ENCODE peak calls at places on chromosomes 6 and 20, in six cellular contexts. X is HepG2, P is K562, K is GM12878, H is SK-N-SH, G is H1. U is an unnamed sample. For H3K79me2, the result is how much of the 10 kb centered on the place peaks cover.

GRCh38 chr6:116370717-116371383 is at the start of gene DSE:
- DNase-seq in G (peak), P (peak), X (no peak), K (no peak), H (peak), U (no peak)

GRCh38 chr6:165218816-165219215 is 90.6 kb downstream of the C6orf118 start:
- DNase-seq in P (no peak), G (no peak), K (no peak), H (no peak), X (no peak), U (no peak)

GRCh38 chr6:7786206-7786605 is 60.3 kb downstream of the BMP6 start:
- DNase-seq in X (no peak), G (no peak), H (no peak), K (no peak), P (no peak), U (no peak)

GRCh38 chr6:24864345-24864744 is 65.6 kb upstream of the ARMH2 start:
- DNase-seq in X (no peak), H (no peak), P (no peak), K (no peak), G (no peak), U (no peak)

GRCh38 chr20:20796766-20797415 is 84.4 kb upstream of the RALGAPA2 start:
- DNase-seq in P (no peak), H (no peak), K (no peak), G (no peak), X (no peak), U (no peak)

GRCh38 chr20:17808357-17808756 is 108.6 kb downstream of the BANF2 start:
- DNase-seq in X (peak), H (peak), K (no peak), G (no peak), P (no peak), U (no peak)

GRCh38 chr20:4076671-4077070 is 61.3 kb upstream of the RNF24 start:
- DNase-seq in K (no peak), P (no peak), H (no peak), X (no peak), G (no peak), U (peak)

GRCh38 chr6:106789436-106790145 is 160.2 kb downstream of the QRSL1 start:
- DNase-seq in G (no peak), K (no peak), X (no peak), H (no peak), P (no peak), U (no peak)

GRCh38 chr6:102766946-102767345 is 1373.4 kb downstream of the GRIK2 start:
- DNase-seq in H (no peak), X (no peak), G (no peak), K (no peak), P (no peak), U (no peak)

GRCh38 chr20:10954137-10954840 is 280.5 kb upstream of the JAG1 start:
- DNase-seq in X (peak), P (no peak), G (no peak), H (no peak), K (no peak), U (no peak)

GRCh38 chr20:54133434-54134427 is 40.1 kb downstream of the CYP24A1 start:
- DNase-seq in K (no peak), H (no peak), G (no peak), X (peak), P (no peak), U (peak)

GRCh38 chr6:8085053-8085511 is 17.3 kb downstream of the EEF1E1 start:
- DNase-seq in G (no peak), X (peak), H (no peak), K (no peak), P (no peak), U (peak)

GRCh38 chr20:6533828-6534388 is 233.6 kb upstream of the BMP2 start:
- DNase-seq in P (no peak), K (no peak), H (no peak), G (no peak), X (no peak), U (no peak)

GRCh38 chr6:136761227-136761922 is 30.9 kb downstream of the MAP3K5 start:
- DNase-seq in P (no peak), H (peak), G (no peak), K (no peak), X (no peak), U (no peak)

GRCh38 chr20:5657190-5657872 is 92.9 kb upstream of the SHLD1 start:
- DNase-seq in G (no peak), H (peak), X (peak), P (no peak), K (no peak), U (no peak)

GRCh38 chr6:37696841-37697735 is 595 bp downstream of the MDGA1 start:
- DNase-seq in H (peak), K (no peak), P (peak), G (peak), X (no peak), U (no peak)

GRCh38 chr6:64217721-64218603 is 582.4 kb downstream of the PHF3 start:
- DNase-seq in G (no peak), H (no peak), K (peak), X (no peak), P (no peak), U (no peak)

GRCh38 chr20:1897965-1898464 is 2.8 kb downstream of the SIRPA start:
- DNase-seq in X (no peak), P (no peak), H (no peak), K (peak), G (no peak), U (no peak)

GRCh38 chr6:15853259-15853658 is 190.4 kb upstream of the DTNBP1 start:
- DNase-seq in G (no peak), K (no peak), X (no peak), H (no peak), P (no peak), U (no peak)

GRCh38 chr6:108689279-108690161 is 128.8 kb downstream of the FOXO3 start:
- DNase-seq in H (no peak), K (no peak), G (no peak), X (no peak), P (peak), U (peak)

GRCh38 chr6:130147151-130147550 is 75.6 kb downstream of the SAMD3 start:
- DNase-seq in K (no peak), H (no peak), X (no peak), P (no peak), G (no peak), U (no peak)

GRCh38 chr6:30787954-30788353 is 43.6 kb upstream of the IER3 start:
- DNase-seq in X (peak), P (no peak), H (no peak), K (no peak), G (no peak), U (no peak)

GRCh38 chr6:154458565-154459475 is 51.7 kb downstream of the CNKSR3 start:
- DNase-seq in P (no peak), H (peak), G (no peak), K (no peak), X (no peak), U (no peak)

GRCh38 chr6:160391419-160392116 is 43.4 kb downstream of the SLC22A3 start:
- DNase-seq in G (no peak), H (no peak), X (peak), P (no peak), K (no peak), U (peak)

GRCh38 chr6:109010703-109011102 is 83.9 kb downstream of the SESN1 start:
- DNase-seq in X (peak), P (no peak), H (no peak), K (no peak), G (no peak), U (no peak)

GRCh38 chr6:158072083-158072721 is 90.5 kb downstream of the SYNJ2 start:
- DNase-seq in K (peak), X (peak), H (peak), P (peak), G (peak), U (no peak)

GRCh38 chr6:44217332-44218143 is 812 bp downstream of the MYMX start:
- DNase-seq in P (no peak), G (peak), K (no peak), H (no peak), X (no peak), U (no peak)

GRCh38 chr6:17470953-17471335 is 77.5 kb downstream of the CAP2 start:
- DNase-seq in X (no peak), G (no peak), K (no peak), P (no peak), H (no peak), U (no peak)

GRCh38 chr6:71745525-71745924 is 140.8 kb upstream of the RIMS1 start:
- DNase-seq in H (no peak), K (no peak), G (no peak), P (no peak), X (no peak), U (no peak)

GRCh38 chr6:98835149-98836024 is 1.0 kb downstream of the POU3F2 start:
- DNase-seq in P (no peak), H (peak), X (no peak), G (peak), K (no peak), U (no peak)
- H3K4me2 ChIP-seq in P (peak), H (peak), X (peak), G (peak), K (peak), U (no peak)

DNA sequence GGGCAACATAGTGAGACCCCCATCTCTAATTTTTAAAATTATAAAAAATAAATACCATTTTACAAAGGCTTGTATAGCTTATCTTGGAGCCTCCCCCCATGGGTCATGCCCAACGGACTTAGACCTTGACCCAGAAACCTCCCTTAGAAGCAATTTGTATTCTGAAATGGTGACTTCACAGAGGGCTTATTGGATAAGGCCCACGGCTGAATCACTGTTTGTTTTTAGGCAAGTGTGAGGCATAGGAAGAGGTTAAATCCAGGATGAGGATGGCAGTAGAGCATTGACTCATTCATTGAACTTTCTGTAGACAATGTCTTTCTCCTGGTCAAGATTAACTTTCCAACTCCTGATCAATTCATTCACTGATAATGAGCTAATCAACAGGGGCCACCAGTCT is 6.2 kb upstream of the SNAI1 start:
- DNase-seq in P (no peak), H (no peak), X (peak), K (no peak), G (no peak), U (no peak)
- H3K79me2 ChIP-seq in P (under half), H (under half), X (under half), K (under half), G (under half), U (under half)

GRCh38 chr6:168371635-168371988 is 52.0 kb upstream of the DACT2 start:
- DNase-seq in X (no peak), P (no peak), G (no peak), H (no peak), K (no peak), U (no peak)

GRCh38 chr6:168371989-168372711 is 52.6 kb upstream of the DACT2 start:
- DNase-seq in H (no peak), K (no peak), P (no peak), X (no peak), G (no peak), U (no peak)

GRCh38 chr6:168373389-168373788 is 53.8 kb upstream of the DACT2 start:
- DNase-seq in X (no peak), K (no peak), H (no peak), G (no peak), P (no peak), U (no peak)

GRCh38 chr6:168374051-168374502 is 54.5 kb upstream of the DACT2 start:
- DNase-seq in K (no peak), P (no peak), G (no peak), X (no peak), H (no peak), U (no peak)

DNA sequence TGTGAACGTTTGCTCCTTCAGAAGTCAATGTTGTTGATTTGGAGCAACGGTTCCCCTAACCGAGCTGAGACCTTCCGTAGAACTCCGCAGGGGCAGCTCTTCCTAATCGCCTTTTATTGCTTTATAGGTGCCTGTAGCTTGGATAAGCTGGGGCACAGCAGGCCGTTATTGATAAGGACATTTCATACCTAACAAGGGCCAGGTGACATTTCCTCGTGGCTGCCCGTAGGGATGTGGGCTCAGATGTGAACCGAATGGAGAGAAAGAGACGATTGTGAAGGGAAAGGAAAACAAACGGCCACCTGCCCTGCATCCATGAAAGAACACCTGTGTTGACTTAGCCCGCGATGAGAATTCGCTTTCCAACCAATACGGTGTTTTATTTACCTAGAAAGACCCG is 53.3 kb upstream of the DACT2 start:
- DNase-seq in X (no peak), K (no peak), H (no peak), G (no peak), P (no peak), U (no peak)
- TF ChIP-seq RAD21 in X (no peak), K (no peak), H (no peak), G (no peak), P (no peak), U (no peak)

GRCh38 chr6:2861071-2861821 is 19.6 kb upstream of the SERPINB1 start:
- DNase-seq in P (no peak), H (no peak), X (no peak), G (no peak), K (no peak), U (no peak)

GRCh38 chr6:2863901-2864300 is 22.2 kb upstream of the SERPINB1 start:
- DNase-seq in G (no peak), X (peak), K (no peak), H (no peak), P (no peak), U (no peak)

GRCh38 chr6:2865270-2866182 is 23.9 kb upstream of the SERPINB1 start:
- DNase-seq in K (no peak), P (no peak), H (no peak), G (no peak), X (peak), U (no peak)

GRCh38 chr6:2861822-2862164 is 20.1 kb upstream of the SERPINB1 start:
- DNase-seq in H (no peak), P (no peak), X (no peak), K (no peak), G (no peak), U (no peak)

GRCh38 chr6:2862712-2863174 is 21.1 kb upstream of the SERPINB1 start:
- DNase-seq in G (no peak), K (peak), X (no peak), H (no peak), P (no peak), U (no peak)
- H3K4me2 ChIP-seq in G (no peak), K (peak), X (no peak), H (no peak), P (no peak), U (no peak)

GRCh38 chr6:32860674-32861073 is 6.7 kb downstream of the PSMB9 start:
- DNase-seq in G (no peak), X (no peak), H (no peak), P (no peak), K (no peak), U (no peak)
- H3K79me2 ChIP-seq in G (under half), X (under half), H (under half), P (under half), K (under half), U (under half)

GRCh38 chr6:474454-475185 is 83.1 kb downstream of the IRF4 start:
- DNase-seq in H (peak), K (peak), X (no peak), G (no peak), P (no peak), U (no peak)
- TF ChIP-seq RAD21 in H (no peak), K (no peak), X (no peak), G (no peak), P (no peak), U (no peak)

GRCh38 chr6:122374307-122374706 is 25.1 kb upstream of the HSF2 start:
- DNase-seq in P (no peak), H (no peak), X (no peak), K (no peak), G (no peak), U (no peak)

GRCh38 chr6:122381494-122382083 is 17.9 kb upstream of the HSF2 start:
- DNase-seq in K (peak), P (peak), X (peak), H (peak), G (no peak), U (peak)

GRCh38 chr6:122372647-122373046 is 26.8 kb upstream of the HSF2 start:
- DNase-seq in X (no peak), K (no peak), P (no peak), G (no peak), H (no peak), U (no peak)

GRCh38 chr6:122376246-122376645 is 23.2 kb upstream of the HSF2 start:
- DNase-seq in G (no peak), H (no peak), X (no peak), K (no peak), P (no peak), U (no peak)
- H3K4me2 ChIP-seq in G (no peak), H (no peak), X (peak), K (no peak), P (no peak), U (no peak)

GRCh38 chr6:56841372-56841749 is 113.5 kb upstream of the BEND6 start:
- DNase-seq in P (no peak), G (no peak), X (no peak), K (no peak), H (no peak), U (no peak)

GRCh38 chr6:56840467-56841371 is 114.2 kb upstream of the BEND6 start:
- DNase-seq in H (peak), P (no peak), K (no peak), X (peak), G (no peak), U (no peak)

GRCh38 chr6:56838965-56839364 is 115.9 kb upstream of the BEND6 start:
- DNase-seq in H (no peak), K (no peak), G (no peak), P (no peak), X (no peak), U (no peak)

GRCh38 chr6:56838016-56838555 is 116.8 kb upstream of the BEND6 start:
- DNase-seq in X (no peak), H (no peak), K (no peak), P (no peak), G (no peak), U (no peak)

GRCh38 chr6:56839533-56840183 is 115.2 kb upstream of the BEND6 start:
- DNase-seq in P (no peak), G (no peak), K (no peak), H (no peak), X (no peak), U (no peak)
- H3K79me2 ChIP-seq in P (under half), G (half or more), K (half or more), H (half or more), X (under half), U (half or more)